ENCODE peak calls at places on chromosomes 2 and 18, in seven cellular contexts. H is CD8-positive, alpha-beta T cell; V is thoracic aorta; T is colonic mucosa; M is tibial nerve; E is vagina; K is fibroblast of lung. X is an unnamed sample.
A peak's percentile ranks its signal among the peaks of the same experiment; 100 is the strongest.

GRCh38 chr2:69271831-69272257 is 115.2 kb downstream of the GFPT1 start:
- DNase-seq in H (no peak), V (no peak), T (no peak), K (peak; percentile 86), E (no peak), M (no peak), X (no peak)

GRCh38 chr2:28117104-28117596 is 226.6 kb downstream of the BABAM2 start:
- DNase-seq in T (no peak), V (no peak), M (no peak), E (no peak), K (peak; percentile 45), H (no peak), X (no peak)

GRCh38 chr2:25274868-25275574 is 66.7 kb downstream of the DNMT3A start:
- DNase-seq in V (no peak), H (peak; percentile 30), E (no peak), M (no peak), K (peak; percentile 43), T (peak; percentile 37), X (peak; percentile 83)

GRCh38 chr2:168780671-168781071 is 21.8 kb upstream of the NOSTRIN start:
- DNase-seq in K (peak; percentile 68), H (no peak), V (no peak), T (no peak), M (no peak), E (no peak), X (no peak)

GRCh38 chr2:239444626-239445625 is 44.1 kb upstream of the HDAC4 start:
- DNase-seq in H (no peak), T (no peak), M (peak; percentile 50), K (peak; percentile 73), V (no peak), E (peak; percentile 87), X (peak; percentile 20)

GRCh38 chr2:82789886-82790276 is 1669.2 kb downstream of the SUCLG1 start:
- DNase-seq in M (no peak), E (no peak), K (peak; percentile 0), T (no peak), V (no peak), H (no peak), X (no peak)

GRCh38 chr18:76428396-76429261 is 66.4 kb downstream of the ZNF516 start:
- DNase-seq in M (no peak), T (no peak), K (peak; percentile 21), H (no peak), V (no peak), E (peak; percentile 85), X (peak; percentile 47)

GRCh38 chr2:207289295-207290018 is 123.7 kb upstream of the KLF7 start:
- DNase-seq in T (no peak), V (no peak), H (no peak), E (no peak), M (no peak), K (no peak), X (no peak)

GRCh38 chr2:119367472-119368099 is 809 bp downstream of the DBI start:
- DNase-seq in V (no peak), K (peak; percentile 8), H (no peak), T (peak; percentile 84), E (no peak), M (no peak), X (peak; percentile 90)

GRCh38 chr18:63262369-63263335 is 56.9 kb downstream of the BCL2 start:
- DNase-seq in H (no peak), K (no peak), E (no peak), V (peak; percentile 64), M (peak; percentile 31), T (no peak), X (no peak)

GRCh38 chr2:43845181-43845580 is 6.4 kb downstream of the ABCG8 start:
- DNase-seq in K (no peak), T (no peak), M (no peak), E (no peak), H (no peak), V (no peak), X (no peak)

GRCh38 chr2:238847841-238848565 is at the start of gene TWIST2:
- DNase-seq in V (peak; percentile 52), E (peak; percentile 95), H (no peak), M (peak; percentile 84), T (peak; percentile 54), K (peak; percentile 95), X (peak; percentile 85)

GRCh38 chr2:191521608-191522208 is 156.2 kb upstream of the NABP1 start:
- DNase-seq in V (no peak), T (no peak), E (no peak), H (no peak), K (peak; percentile 32), M (no peak), X (no peak)

GRCh38 chr2:38444247-38444646 is 67.2 kb upstream of the ATL2 start:
- DNase-seq in T (no peak), K (peak; percentile 80), H (no peak), M (no peak), V (no peak), E (no peak), X (no peak)

GRCh38 chr2:168346725-168347477 is 99.5 kb upstream of the STK39 start:
- DNase-seq in E (no peak), K (peak; percentile 50), M (peak; percentile 42), T (peak; percentile 81), V (no peak), H (peak; percentile 42), X (peak; percentile 73)

GRCh38 chr18:64094210-64094609 is 54.7 kb downstream of the LINC00305 start:
- DNase-seq in E (no peak), M (no peak), V (no peak), H (no peak), K (no peak), T (no peak), X (no peak)

GRCh38 chr2:127066942-127067341 is 40.0 kb downstream of the BIN1 start:
- DNase-seq in E (no peak), H (no peak), K (no peak), M (peak; percentile 66), T (peak; percentile 46), V (no peak), X (no peak)

GRCh38 chr2:11697103-11697871 is 27.3 kb upstream of the NTSR2 start:
- DNase-seq in T (no peak), K (peak; percentile 79), V (peak; percentile 71), E (no peak), M (no peak), H (no peak), X (peak; percentile 92)

GRCh38 chr2:53575606-53576360 is 191.8 kb upstream of the CHAC2 start:
- DNase-seq in H (no peak), V (no peak), K (peak; percentile 69), T (no peak), M (no peak), E (no peak), X (no peak)
- H3K4me3 ChIP-seq in H (no peak overlapping the region), V (no peak overlapping the region), K (no peak overlapping the region), T (no peak overlapping the region), M (no peak overlapping the region), E (no peak overlapping the region), X (no peak overlapping the region)

GRCh38 chr2:26484579-26484978 is 6.7 kb upstream of the OTOF start:
- DNase-seq in M (no peak), K (no peak), V (no peak), H (no peak), E (no peak), T (no peak), X (peak; percentile 43)

GRCh38 chr2:26482211-26483026 is 4.5 kb upstream of the OTOF start:
- DNase-seq in V (no peak), T (no peak), H (no peak), M (no peak), K (no peak), E (no peak), X (peak; percentile 39)

GRCh38 chr2:26483957-26484565 is 6.1 kb upstream of the OTOF start:
- DNase-seq in E (no peak), K (peak; percentile 8), V (no peak), T (no peak), M (no peak), H (no peak), X (peak; percentile 12)

GRCh38 chr2:26483027-26483326 is 5.1 kb upstream of the OTOF start:
- DNase-seq in H (no peak), V (no peak), K (no peak), M (no peak), E (no peak), T (no peak), X (no peak)

GRCh38 chr2:26483501-26483900 is 5.6 kb upstream of the OTOF start:
- DNase-seq in M (no peak), H (no peak), V (no peak), K (no peak), T (no peak), E (no peak), X (peak; percentile 53)
- H3K4me1 ChIP-seq in M (no peaks in the 10 kb centered on the region), H (no peaks in the 10 kb centered on the region), V (no peaks in the 10 kb centered on the region), K (no peaks in the 10 kb centered on the region), T (no peaks in the 10 kb centered on the region), E (no peaks in the 10 kb centered on the region), X (no peaks in the 10 kb centered on the region)

DNA sequence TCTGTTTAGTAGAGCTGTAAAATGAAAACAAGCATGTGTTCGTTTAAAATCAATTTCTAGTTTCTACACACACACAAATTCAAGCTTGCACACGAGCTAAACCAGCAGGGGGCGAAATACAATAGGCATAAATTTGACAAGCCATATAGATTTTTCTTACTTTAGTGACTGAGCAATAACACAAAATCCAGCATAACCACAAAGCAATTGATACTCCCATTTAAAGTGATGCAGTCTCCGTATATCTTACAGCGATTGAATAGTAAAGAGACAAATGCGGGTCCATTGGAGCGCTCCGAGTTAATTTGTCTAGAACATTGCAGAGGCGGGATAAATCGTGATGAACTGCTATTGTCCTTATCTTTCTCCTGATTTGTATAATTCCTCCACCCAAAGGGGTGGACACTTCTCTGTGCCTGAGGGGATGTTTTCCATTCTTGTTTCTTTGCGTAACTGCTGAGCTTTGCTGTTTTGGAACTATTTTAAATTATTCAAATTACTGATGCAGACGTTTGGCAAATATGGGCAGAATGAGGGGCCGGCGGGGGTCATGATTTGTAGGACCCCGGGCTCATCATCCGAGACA is 1.2 kb upstream of the AFTPH start:
- DNase-seq in V (no peak), H (peak; percentile 31), E (no peak), M (peak; percentile 47), T (peak; percentile 87), K (peak; percentile 76), X (no peak)
- H3K4me3 ChIP-seq in V (peak overlapping the region; percentile 95), H (peak overlapping the region; percentile 62), E (peak overlapping the region; percentile 63), M (peak overlapping the region; percentile 98), T (peak overlapping the region; percentile 87), K (peak overlapping the region; percentile 97), X (peak overlapping the region; percentile 97)

GRCh38 chr2:188303363-188304031 is 11.8 kb downstream of the GULP1 start:
- DNase-seq in E (no peak), H (no peak), K (peak; percentile 87), V (no peak), M (no peak), T (no peak), X (no peak)

GRCh38 chr2:188308483-188308882 is 16.8 kb downstream of the GULP1 start:
- DNase-seq in K (peak; percentile 50), T (no peak), M (no peak), E (no peak), V (no peak), H (no peak), X (no peak)

GRCh38 chr2:188307850-188308283 is 16.2 kb downstream of the GULP1 start:
- DNase-seq in M (no peak), K (no peak), E (no peak), H (no peak), T (no peak), V (no peak), X (no peak)

GRCh38 chr2:188305271-188305670 is 13.6 kb downstream of the GULP1 start:
- DNase-seq in T (no peak), H (no peak), E (no peak), K (no peak), V (no peak), M (no peak), X (no peak)

DNA sequence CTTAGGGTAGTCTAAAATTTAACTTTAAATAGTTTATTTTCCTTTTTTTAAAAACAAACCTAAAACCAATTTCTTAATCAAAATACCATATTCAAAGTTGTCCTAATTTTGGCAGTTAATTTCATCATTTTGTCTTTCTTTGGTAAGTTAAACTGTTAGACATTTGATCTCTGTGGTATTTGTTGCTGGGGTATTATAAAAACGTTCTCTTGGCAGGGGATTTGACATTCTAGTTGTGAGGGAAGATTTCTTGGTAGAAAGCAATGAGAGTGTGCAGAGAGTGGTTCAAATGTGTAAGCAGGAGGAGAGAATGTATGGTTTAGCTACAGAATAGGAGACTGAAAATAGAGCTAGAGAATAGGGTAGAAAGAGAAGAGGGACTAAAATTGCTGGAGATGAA is 14.6 kb downstream of the GULP1 start:
- DNase-seq in E (no peak), M (no peak), H (no peak), T (no peak), V (no peak), K (no peak), X (no peak)
- H3K4me1 ChIP-seq in E (peaks cover 40% of the 10 kb centered on the region), M (peaks cover 15% of the 10 kb centered on the region), H (no peaks in the 10 kb centered on the region), T (no peaks in the 10 kb centered on the region), V (peaks cover 8% of the 10 kb centered on the region), K (no peaks in the 10 kb centered on the region), X (peaks cover 5% of the 10 kb centered on the region)